ENCODE peak calls at places on chromosomes 11 and 22, in seven cellular contexts. One of them, this sample, is unnamed.

GRCh38 chr22:20834725-20835124 is 23.9 kb downstream of the PI4KA start:
- DNase-seq in heart left ventricle: no peak
- DNase-seq in effector CD4-positive, alpha-beta T cell: no peak
- DNase-seq in naive B cell: no peak
- DNase-seq in left ventricle myocardium inferior: no peak
- DNase-seq in activated effector memory CD4-positive, alpha-beta T cell treated with anti-CD3 and anti-CD28 coated beads, Interleukin-2, amount 50 U/mL, for 16 hours: no peak
- DNase-seq in amygdala: no peak
- DNase-seq in this sample: no peak

GRCh38 chr11:64245401-64245796 is 1.3 kb downstream of the PPP1R14B start:
- DNase-seq in heart left ventricle: peak; percentile 66
- DNase-seq in effector CD4-positive, alpha-beta T cell: peak; percentile 44
- DNase-seq in naive B cell: peak; percentile 48
- DNase-seq in left ventricle myocardium inferior: no peak
- DNase-seq in activated effector memory CD4-positive, alpha-beta T cell treated with anti-CD3 and anti-CD28 coated beads, Interleukin-2, amount 50 U/mL, for 16 hours: no peak
- DNase-seq in amygdala: no peak
- DNase-seq in this sample: peak; percentile 36

GRCh38 chr22:48574776-48575566 is 1252.7 kb downstream of the BRD1 start:
- DNase-seq in heart left ventricle: peak; percentile 23
- DNase-seq in effector CD4-positive, alpha-beta T cell: no peak
- DNase-seq in naive B cell: no peak
- DNase-seq in left ventricle myocardium inferior: no peak
- DNase-seq in activated effector memory CD4-positive, alpha-beta T cell treated with anti-CD3 and anti-CD28 coated beads, Interleukin-2, amount 50 U/mL, for 16 hours: no peak
- DNase-seq in amygdala: peak; percentile 66
- DNase-seq in this sample: no peak

GRCh38 chr11:80899381-80899780 is 1458.6 kb upstream of the TENM4 start:
- DNase-seq in heart left ventricle: no peak
- DNase-seq in effector CD4-positive, alpha-beta T cell: no peak
- DNase-seq in naive B cell: no peak
- DNase-seq in left ventricle myocardium inferior: no peak
- DNase-seq in activated effector memory CD4-positive, alpha-beta T cell treated with anti-CD3 and anti-CD28 coated beads, Interleukin-2, amount 50 U/mL, for 16 hours: no peak
- DNase-seq in amygdala: no peak
- DNase-seq in this sample: no peak

GRCh38 chr11:59212744-59213573 is at the start of gene MPEG1:
- DNase-seq in heart left ventricle: no peak
- DNase-seq in effector CD4-positive, alpha-beta T cell: no peak
- DNase-seq in naive B cell: peak; percentile 78
- DNase-seq in left ventricle myocardium inferior: no peak
- DNase-seq in activated effector memory CD4-positive, alpha-beta T cell treated with anti-CD3 and anti-CD28 coated beads, Interleukin-2, amount 50 U/mL, for 16 hours: no peak
- DNase-seq in amygdala: no peak
- DNase-seq in this sample: no peak

GRCh38 chr11:33065445-33066178 is 26.2 kb downstream of the TCP11L1 start:
- DNase-seq in heart left ventricle: peak; percentile 50
- DNase-seq in effector CD4-positive, alpha-beta T cell: peak; percentile 59
- DNase-seq in naive B cell: peak; percentile 46
- DNase-seq in left ventricle myocardium inferior: peak; percentile 57
- DNase-seq in activated effector memory CD4-positive, alpha-beta T cell treated with anti-CD3 and anti-CD28 coated beads, Interleukin-2, amount 50 U/mL, for 16 hours: peak; percentile 88
- DNase-seq in amygdala: peak; percentile 61
- DNase-seq in this sample: peak; percentile 57

GRCh38 chr11:6307879-6308278 is 12.4 kb downstream of the CAVIN3 start:
- DNase-seq in heart left ventricle: no peak
- DNase-seq in effector CD4-positive, alpha-beta T cell: no peak
- DNase-seq in naive B cell: no peak
- DNase-seq in left ventricle myocardium inferior: no peak
- DNase-seq in activated effector memory CD4-positive, alpha-beta T cell treated with anti-CD3 and anti-CD28 coated beads, Interleukin-2, amount 50 U/mL, for 16 hours: no peak
- DNase-seq in amygdala: no peak
- DNase-seq in this sample: no peak

GRCh38 chr22:39900306-39901227 is at the start of gene GRAP2:
- DNase-seq in heart left ventricle: no peak
- DNase-seq in effector CD4-positive, alpha-beta T cell: peak; percentile 62
- DNase-seq in naive B cell: peak; percentile 44
- DNase-seq in left ventricle myocardium inferior: no peak
- DNase-seq in activated effector memory CD4-positive, alpha-beta T cell treated with anti-CD3 and anti-CD28 coated beads, Interleukin-2, amount 50 U/mL, for 16 hours: peak; percentile 84
- DNase-seq in amygdala: no peak
- DNase-seq in this sample: peak; percentile 39

GRCh38 chr11:44767421-44767820 is 40.7 kb downstream of the TSPAN18 start:
- DNase-seq in heart left ventricle: no peak
- DNase-seq in effector CD4-positive, alpha-beta T cell: no peak
- DNase-seq in naive B cell: no peak
- DNase-seq in left ventricle myocardium inferior: no peak
- DNase-seq in activated effector memory CD4-positive, alpha-beta T cell treated with anti-CD3 and anti-CD28 coated beads, Interleukin-2, amount 50 U/mL, for 16 hours: no peak
- DNase-seq in amygdala: no peak
- DNase-seq in this sample: no peak

GRCh38 chr22:36360011-36360410 is 27.8 kb downstream of the MYH9 start:
- DNase-seq in heart left ventricle: no peak
- DNase-seq in effector CD4-positive, alpha-beta T cell: no peak
- DNase-seq in naive B cell: no peak
- DNase-seq in left ventricle myocardium inferior: no peak
- DNase-seq in activated effector memory CD4-positive, alpha-beta T cell treated with anti-CD3 and anti-CD28 coated beads, Interleukin-2, amount 50 U/mL, for 16 hours: no peak
- DNase-seq in amygdala: no peak
- DNase-seq in this sample: no peak

GRCh38 chr11:44464741-44465140 is 100.7 kb upstream of the CD82 start:
- DNase-seq in heart left ventricle: no peak
- DNase-seq in effector CD4-positive, alpha-beta T cell: no peak
- DNase-seq in naive B cell: no peak
- DNase-seq in left ventricle myocardium inferior: no peak
- DNase-seq in activated effector memory CD4-positive, alpha-beta T cell treated with anti-CD3 and anti-CD28 coated beads, Interleukin-2, amount 50 U/mL, for 16 hours: no peak
- DNase-seq in amygdala: no peak
- DNase-seq in this sample: no peak

GRCh38 chr22:46002757-46003270 is 25.9 kb upstream of the WNT7B start:
- DNase-seq in heart left ventricle: no peak
- DNase-seq in effector CD4-positive, alpha-beta T cell: no peak
- DNase-seq in naive B cell: no peak
- DNase-seq in left ventricle myocardium inferior: peak; percentile 19
- DNase-seq in activated effector memory CD4-positive, alpha-beta T cell treated with anti-CD3 and anti-CD28 coated beads, Interleukin-2, amount 50 U/mL, for 16 hours: no peak
- DNase-seq in amygdala: no peak
- DNase-seq in this sample: no peak

GRCh38 chr11:76185931-76186401 is 20.3 kb downstream of the WNT11 start:
- DNase-seq in heart left ventricle: peak; percentile 34
- DNase-seq in effector CD4-positive, alpha-beta T cell: no peak
- DNase-seq in naive B cell: no peak
- DNase-seq in left ventricle myocardium inferior: peak; percentile 40
- DNase-seq in activated effector memory CD4-positive, alpha-beta T cell treated with anti-CD3 and anti-CD28 coated beads, Interleukin-2, amount 50 U/mL, for 16 hours: no peak
- DNase-seq in amygdala: no peak
- DNase-seq in this sample: no peak

GRCh38 chr22:49768961-49769690 is 58.5 kb downstream of the BRD1 start:
- DNase-seq in heart left ventricle: no peak
- DNase-seq in effector CD4-positive, alpha-beta T cell: no peak
- DNase-seq in naive B cell: no peak
- DNase-seq in left ventricle myocardium inferior: peak; percentile 27
- DNase-seq in activated effector memory CD4-positive, alpha-beta T cell treated with anti-CD3 and anti-CD28 coated beads, Interleukin-2, amount 50 U/mL, for 16 hours: peak; percentile 60
- DNase-seq in amygdala: peak; percentile 50
- DNase-seq in this sample: no peak

GRCh38 chr11:27347361-27347760 is 15.7 kb downstream of the CCDC34 start:
- DNase-seq in heart left ventricle: no peak
- DNase-seq in effector CD4-positive, alpha-beta T cell: no peak
- DNase-seq in naive B cell: no peak
- DNase-seq in left ventricle myocardium inferior: no peak
- DNase-seq in activated effector memory CD4-positive, alpha-beta T cell treated with anti-CD3 and anti-CD28 coated beads, Interleukin-2, amount 50 U/mL, for 16 hours: no peak
- DNase-seq in amygdala: no peak
- DNase-seq in this sample: no peak

GRCh38 chr11:130781906-130782305 is 134.4 kb downstream of the SNX19 start:
- DNase-seq in heart left ventricle: no peak
- DNase-seq in effector CD4-positive, alpha-beta T cell: no peak
- DNase-seq in naive B cell: no peak
- DNase-seq in left ventricle myocardium inferior: no peak
- DNase-seq in activated effector memory CD4-positive, alpha-beta T cell treated with anti-CD3 and anti-CD28 coated beads, Interleukin-2, amount 50 U/mL, for 16 hours: no peak
- DNase-seq in amygdala: no peak
- DNase-seq in this sample: no peak

This sample was measured in T-helper 9 cell.